ENCODE peak calls at places on chromosome 15, in seven cellular contexts. Z is H4, S is NCI-H446, W is left colon, C is HT1080, Q is GM10248, U is NCI-H1092 treated with DMSO at 0.1 percent for 48 hours. K is an unnamed sample.

GRCh38 chr15:68815598-68815997 is 5.1 kb downstream of the ANP32A start:
- DNase-seq in W (no peak), Q (no peak), S (no peak), Z (no peak), C (peak; percentile 52), U (no peak), K (peak; percentile 59)

GRCh38 chr15:26355671-26356070 is 417.2 kb downstream of the GABRB3 start:
- DNase-seq in W (no peak), C (no peak), Z (no peak), U (peak; percentile 91), S (no peak), Q (no peak), K (no peak)

GRCh38 chr15:68228143-68228970 is 1.2 kb downstream of the CLN6 start:
- DNase-seq in Z (no peak), U (no peak), C (peak; percentile 27), W (no peak), S (no peak), Q (no peak), K (no peak)

GRCh38 chr15:73926191-73927002 is at the start of gene LOXL1:
- DNase-seq in U (no peak), W (peak; percentile 55), Q (no peak), C (peak; percentile 89), S (no peak), Z (peak; percentile 76), K (peak; percentile 88)

GRCh38 chr15:63968700-63969099 is 77.6 kb downstream of the DAPK2 start:
- DNase-seq in S (no peak), U (no peak), C (no peak), Q (no peak), W (peak; percentile 50), Z (no peak), K (no peak)

GRCh38 chr15:42157981-42158765 is 1.7 kb upstream of the PLA2G4F start:
- DNase-seq in C (peak; percentile 48), Q (no peak), U (no peak), Z (peak; percentile 40), W (no peak), S (no peak), K (peak; percentile 75)

GRCh38 chr15:22904736-22905135 is 66.3 kb downstream of the NIPA2 start:
- DNase-seq in W (no peak), Z (no peak), Q (no peak), S (peak; percentile 55), U (peak; percentile 59), C (no peak), K (peak; percentile 7)

GRCh38 chr15:31308185-31308639 is 18.4 kb upstream of the KLF13 start:
- DNase-seq in S (no peak), Z (no peak), Q (peak; percentile 84), W (no peak), U (peak; percentile 15), C (no peak), K (no peak)

GRCh38 chr15:33526532-33526931 is 215.8 kb downstream of the RYR3 start:
- DNase-seq in S (no peak), Q (no peak), Z (peak; percentile 39), C (peak; percentile 11), U (no peak), W (no peak), K (peak; percentile 1)

GRCh38 chr15:63374686-63375520 is 6.7 kb downstream of the CA12 start:
- DNase-seq in S (peak; percentile 35), U (peak; percentile 11), W (no peak), C (peak; percentile 77), Z (peak; percentile 74), Q (no peak), K (peak; percentile 84)

GRCh38 chr15:90787881-90788280 is 70.7 kb downstream of the BLM start:
- DNase-seq in W (no peak), S (no peak), U (no peak), Q (no peak), Z (no peak), C (peak; percentile 21), K (no peak)